ENCODE peak calls at places on chromosomes 6 and 20, in nine cellular contexts. Q is hepatocyte, O is upper lobe of right lung, H is endothelial cell of umbilical vein, I is dorsolateral prefrontal cortex, X is tibial nerve, F is left ventricle myocardium inferior, T is IMR-90, S is A549. R is an unnamed sample.

GRCh38 chr6:33192671-33193602 is 670 bp upstream of the COL11A2 start:
- DNase-seq in Q (peak; percentile 56), O (no peak), H (no peak), I (peak; percentile 70), X (no peak), F (peak; percentile 46), T (no peak), S (no peak), R (no peak)

GRCh38 chr6:137237413-137238170 is 18.4 kb upstream of the IFNGR1 start:
- DNase-seq in Q (peak; percentile 62), O (no peak), H (peak; percentile 80), I (no peak), X (no peak), F (no peak), T (peak; percentile 88), S (peak; percentile 87), R (no peak)

GRCh38 chr20:9686866-9687265 is 152.0 kb downstream of the PAK5 start:
- DNase-seq in Q (no peak), O (no peak), H (no peak), I (no peak), X (no peak), F (no peak), T (no peak), S (no peak), R (no peak)

GRCh38 chr6:93621400-93621799 is 202.0 kb upstream of the EPHA7 start:
- DNase-seq in Q (no peak), O (no peak), H (no peak), I (no peak), X (no peak), F (no peak), T (no peak), S (no peak), R (no peak)

GRCh38 chr6:1068905-1069304 is 243.0 kb upstream of the FOXQ1 start:
- DNase-seq in Q (no peak), O (no peak), H (no peak), I (no peak), X (no peak), F (no peak), T (no peak), S (no peak), R (no peak)

GRCh38 chr20:58078741-58079522 is 149.5 kb downstream of the ANKRD60 start:
- DNase-seq in Q (no peak), O (no peak), H (peak; percentile 71), I (no peak), X (no peak), F (no peak), T (no peak), S (no peak), R (no peak)

GRCh38 chr20:2446845-2447244 is 23.7 kb downstream of the SNRPB start:
- DNase-seq in Q (no peak), O (no peak), H (no peak), I (no peak), X (no peak), F (no peak), T (no peak), S (no peak), R (no peak)

GRCh38 chr20:53940883-53941546 is 129.4 kb downstream of the BCAS1 start:
- DNase-seq in Q (no peak), O (no peak), H (peak; percentile 92), I (no peak), X (no peak), F (peak; percentile 37), T (peak; percentile 94), S (peak; percentile 81), R (no peak)

GRCh38 chr6:169248521-169248971 is 5.1 kb downstream of the THBS2 start:
- DNase-seq in Q (no peak), O (no peak), H (no peak), I (no peak), X (no peak), F (no peak), T (no peak), S (no peak), R (no peak)

GRCh38 chr6:50922579-50923525 is 104.2 kb downstream of the TFAP2B start:
- DNase-seq in Q (no peak), O (no peak), H (peak; percentile 38), I (no peak), X (no peak), F (no peak), T (no peak), S (no peak), R (no peak)

GRCh38 chr20:48703511-48704219 is 124.1 kb downstream of the PREX1 start:
- DNase-seq in Q (no peak), O (peak; percentile 31), H (no peak), I (no peak), X (no peak), F (no peak), T (no peak), S (no peak), R (no peak)

GRCh38 chr6:162478191-162478642 is 249.3 kb downstream of the PRKN start:
- DNase-seq in Q (no peak), O (no peak), H (no peak), I (no peak), X (no peak), F (no peak), T (no peak), S (no peak), R (no peak)

GRCh38 chr20:41639630-41640029 is 21.5 kb upstream of the CHD6 start:
- DNase-seq in Q (no peak), O (no peak), H (no peak), I (no peak), X (no peak), F (no peak), T (no peak), S (no peak), R (no peak)

GRCh38 chr20:49986049-49986448 is 3.3 kb downstream of the SNAI1 start:
- DNase-seq in Q (no peak), O (no peak), H (no peak), I (no peak), X (no peak), F (no peak), T (no peak), S (no peak), R (no peak)

GRCh38 chr6:32087574-32088486 is 21.3 kb downstream of the TNXB start:
- DNase-seq in Q (peak; percentile 96), O (peak; percentile 91), H (peak; percentile 64), I (no peak), X (peak; percentile 81), F (peak; percentile 85), T (peak; percentile 46), S (peak; percentile 88), R (peak; percentile 88)
- H3K27ac ChIP-seq in Q (peak overlapping the region; percentile 90), O (peak overlapping the region; percentile 55), H (no peak overlapping the region), I (no peak overlapping the region), X (peak overlapping the region; percentile 66), F (peak overlapping the region; percentile 80), T (no peak overlapping the region), S (peak overlapping the region; percentile 68), R (peak overlapping the region; percentile 76)

GRCh38 chr6:39865011-39865888 is 69.0 kb downstream of the MOCS1 start:
- DNase-seq in Q (peak; percentile 77), O (peak; percentile 72), H (peak; percentile 71), I (peak; percentile 53), X (peak; percentile 68), F (peak; percentile 67), T (peak; percentile 60), S (peak; percentile 52), R (peak; percentile 72)

GRCh38 chr6:39876111-39876510 is 58.2 kb downstream of the MOCS1 start:
- DNase-seq in Q (no peak), O (no peak), H (no peak), I (no peak), X (no peak), F (no peak), T (peak; percentile 26), S (no peak), R (no peak)

GRCh38 chr6:39873439-39873838 is 60.8 kb downstream of the MOCS1 start:
- DNase-seq in Q (no peak), O (no peak), H (no peak), I (no peak), X (no peak), F (no peak), T (no peak), S (no peak), R (no peak)

GRCh38 chr6:39867592-39867991 is 66.7 kb downstream of the MOCS1 start:
- DNase-seq in Q (no peak), O (no peak), H (no peak), I (no peak), X (no peak), F (no peak), T (no peak), S (no peak), R (no peak)

DNA sequence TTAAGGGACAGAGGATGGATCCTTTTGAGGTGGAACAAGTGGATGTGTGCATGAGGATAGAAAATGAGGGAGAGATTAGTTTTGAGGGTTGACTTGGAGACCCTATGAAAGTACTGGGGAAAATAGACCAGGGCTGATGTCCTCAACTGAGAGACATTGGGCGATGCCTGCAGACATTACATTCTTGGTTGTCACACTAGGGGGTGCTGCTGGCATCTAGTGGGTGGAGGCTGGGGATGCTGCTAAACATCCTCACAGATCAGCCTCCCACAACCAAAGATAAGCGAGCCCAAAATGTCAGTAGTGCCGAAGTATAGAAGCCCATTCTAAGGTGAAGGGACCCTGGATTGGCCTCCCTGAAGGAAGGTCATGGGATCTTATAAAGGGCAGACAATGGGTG is 63.3 kb downstream of the MOCS1 start:
- DNase-seq in Q (no peak), O (no peak), H (no peak), I (no peak), X (no peak), F (no peak), T (no peak), S (no peak), R (no peak)
- TF ChIP-seq CTCF in Q (no peak), O (no peak), H (no peak), I (no peak), X (no peak), F (no peak), T (no peak), S (no peak), R (no peak)

GRCh38 chr6:143675327-143675900 is 2.4 kb upstream of the PHACTR2 start:
- DNase-seq in Q (no peak), O (no peak), H (no peak), I (no peak), X (no peak), F (no peak), T (no peak), S (no peak), R (no peak)

GRCh38 chr6:143675946-143676345 is 1.8 kb upstream of the PHACTR2 start:
- DNase-seq in Q (no peak), O (no peak), H (no peak), I (no peak), X (no peak), F (no peak), T (peak; percentile 56), S (peak; percentile 21), R (no peak)

GRCh38 chr6:143677891-143678737 is at the start of gene PHACTR2:
- DNase-seq in Q (peak; percentile 88), O (peak; percentile 91), H (peak; percentile 82), I (no peak), X (peak; percentile 59), F (peak; percentile 80), T (peak; percentile 71), S (peak; percentile 67), R (peak; percentile 82)

GRCh38 chr6:143677577-143677890 is 231 bp upstream of the PHACTR2 start:
- DNase-seq in Q (no peak), O (no peak), H (no peak), I (no peak), X (no peak), F (no peak), T (no peak), S (no peak), R (no peak)

GRCh38 chr6:143676437-143677045 is 1.2 kb upstream of the PHACTR2 start:
- DNase-seq in Q (no peak), O (no peak), H (no peak), I (no peak), X (no peak), F (no peak), T (no peak), S (no peak), R (no peak)
- H3K4me3 ChIP-seq in Q (no peak overlapping the region), O (no peak overlapping the region), H (no peak overlapping the region), I (no peak overlapping the region), X (no peak overlapping the region), F (no peak overlapping the region), T (no peak overlapping the region), S (no peak overlapping the region), R (no peak overlapping the region)

GRCh38 chr20:64080013-64080812 is at the start of gene OPRL1:
- DNase-seq in Q (no peak), O (no peak), H (peak; percentile 34), I (no peak), X (no peak), F (no peak), T (no peak), S (no peak), R (no peak)
- H3K27ac ChIP-seq in Q (peak within 1 kb of the TSS; percentile 45), O (peak within 1 kb of the TSS; percentile 83), H (no peak within 1 kb of the TSS), I (peak within 1 kb of the TSS; percentile 65), X (no peak within 1 kb of the TSS), F (peak within 1 kb of the TSS; percentile 85), T (peak within 1 kb of the TSS; percentile 30), S (peak within 1 kb of the TSS; percentile 93), R (peak within 1 kb of the TSS; percentile 84)